ENCODE peak calls at places on chromosomes 5 and 9, in nine cellular contexts. One of them, this sample, is unnamed.

GRCh38 chr9:21096172-21096900 is 18.6 kb upstream of the IFNB1 start:
- DNase-seq in fibroblast of lung: peak
- DNase-seq in adrenal gland: no peak
- DNase-seq in glutamatergic neuron: no peak
- DNase-seq in WERI-Rb-1: no peak
- DNase-seq in AG04449: peak
- DNase-seq in WTC11: no peak
- DNase-seq in keratinocyte: peak
- DNase-seq in heart left ventricle: no peak
- DNase-seq in this sample: peak

GRCh38 chr5:54624671-54625583 is 107.4 kb downstream of the SNX18 start:
- DNase-seq in AG04449: peak
- DNase-seq in glutamatergic neuron: no peak
- DNase-seq in adrenal gland: no peak
- DNase-seq in keratinocyte: no peak
- DNase-seq in fibroblast of lung: no peak
- DNase-seq in WTC11: no peak
- DNase-seq in WERI-Rb-1: no peak
- DNase-seq in heart left ventricle: no peak
- DNase-seq in this sample: no peak

GRCh38 chr9:108673386-108673785 is 182.4 kb downstream of the ACTL7B start:
- DNase-seq in heart left ventricle: no peak
- DNase-seq in WERI-Rb-1: no peak
- DNase-seq in glutamatergic neuron: no peak
- DNase-seq in AG04449: no peak
- DNase-seq in fibroblast of lung: peak
- DNase-seq in WTC11: no peak
- DNase-seq in adrenal gland: no peak
- DNase-seq in keratinocyte: no peak
- DNase-seq in this sample: no peak

GRCh38 chr9:81083821-81084512 is 605.4 kb downstream of the TLE1 start:
- DNase-seq in AG04449: peak
- DNase-seq in adrenal gland: no peak
- DNase-seq in fibroblast of lung: peak
- DNase-seq in heart left ventricle: no peak
- DNase-seq in glutamatergic neuron: no peak
- DNase-seq in WERI-Rb-1: no peak
- DNase-seq in WTC11: no peak
- DNase-seq in keratinocyte: no peak
- DNase-seq in this sample: peak

GRCh38 chr5:106311230-106311629 is 1359.5 kb downstream of the EFNA5 start:
- DNase-seq in adrenal gland: no peak
- DNase-seq in heart left ventricle: no peak
- DNase-seq in fibroblast of lung: peak
- DNase-seq in WTC11: no peak
- DNase-seq in WERI-Rb-1: no peak
- DNase-seq in keratinocyte: no peak
- DNase-seq in AG04449: no peak
- DNase-seq in glutamatergic neuron: no peak
- DNase-seq in this sample: no peak

GRCh38 chr5:132751444-132751843 is 4.2 kb downstream of the CCNI2 start:
- DNase-seq in heart left ventricle: peak
- DNase-seq in fibroblast of lung: no peak
- DNase-seq in WERI-Rb-1: no peak
- DNase-seq in WTC11: no peak
- DNase-seq in AG04449: no peak
- DNase-seq in keratinocyte: no peak
- DNase-seq in adrenal gland: peak
- DNase-seq in glutamatergic neuron: no peak
- DNase-seq in this sample: no peak

GRCh38 chr5:98111686-98112085 is 661.8 kb upstream of the RGMB start:
- DNase-seq in keratinocyte: no peak
- DNase-seq in WTC11: no peak
- DNase-seq in glutamatergic neuron: no peak
- DNase-seq in AG04449: no peak
- DNase-seq in heart left ventricle: no peak
- DNase-seq in fibroblast of lung: no peak
- DNase-seq in WERI-Rb-1: no peak
- DNase-seq in adrenal gland: no peak
- DNase-seq in this sample: peak

GRCh38 chr5:139698461-139699146 is 50.5 kb downstream of the CXXC5 start:
- DNase-seq in heart left ventricle: peak
- DNase-seq in keratinocyte: no peak
- DNase-seq in AG04449: peak
- DNase-seq in WTC11: peak
- DNase-seq in glutamatergic neuron: peak
- DNase-seq in fibroblast of lung: peak
- DNase-seq in WERI-Rb-1: no peak
- DNase-seq in adrenal gland: peak
- DNase-seq in this sample: peak

GRCh38 chr9:99368341-99369326 is 146.6 kb downstream of the SEC61B start:
- DNase-seq in AG04449: peak
- DNase-seq in heart left ventricle: peak
- DNase-seq in fibroblast of lung: peak
- DNase-seq in glutamatergic neuron: no peak
- DNase-seq in keratinocyte: no peak
- DNase-seq in adrenal gland: peak
- DNase-seq in WTC11: no peak
- DNase-seq in WERI-Rb-1: peak
- DNase-seq in this sample: peak

GRCh38 chr5:177142029-177142681 is 8.6 kb downstream of the NSD1 start:
- DNase-seq in keratinocyte: no peak
- DNase-seq in AG04449: no peak
- DNase-seq in adrenal gland: no peak
- DNase-seq in WTC11: no peak
- DNase-seq in heart left ventricle: no peak
- DNase-seq in glutamatergic neuron: no peak
- DNase-seq in fibroblast of lung: no peak
- DNase-seq in WERI-Rb-1: no peak
- DNase-seq in this sample: no peak

GRCh38 chr9:113885183-113886002 is 9.3 kb downstream of the ZNF618 start:
- DNase-seq in WERI-Rb-1: no peak
- DNase-seq in AG04449: no peak
- DNase-seq in WTC11: no peak
- DNase-seq in heart left ventricle: no peak
- DNase-seq in adrenal gland: no peak
- DNase-seq in keratinocyte: no peak
- DNase-seq in glutamatergic neuron: no peak
- DNase-seq in fibroblast of lung: no peak
- DNase-seq in this sample: no peak

GRCh38 chr9:18393340-18394130 is 80.4 kb upstream of the ADAMTSL1 start:
- DNase-seq in WERI-Rb-1: no peak
- DNase-seq in adrenal gland: peak
- DNase-seq in glutamatergic neuron: no peak
- DNase-seq in heart left ventricle: peak
- DNase-seq in fibroblast of lung: peak
- DNase-seq in AG04449: peak
- DNase-seq in keratinocyte: peak
- DNase-seq in WTC11: no peak
- DNase-seq in this sample: peak

GRCh38 chr9:706606-707451 is 134.7 kb upstream of the DMRT1 start:
- DNase-seq in glutamatergic neuron: peak
- DNase-seq in AG04449: no peak
- DNase-seq in heart left ventricle: peak
- DNase-seq in WTC11: peak
- DNase-seq in keratinocyte: no peak
- DNase-seq in adrenal gland: peak
- DNase-seq in fibroblast of lung: peak
- DNase-seq in WERI-Rb-1: no peak
- DNase-seq in this sample: peak

GRCh38 chr9:84513981-84514380 is 155.5 kb upstream of the NTRK2 start:
- DNase-seq in WTC11: no peak
- DNase-seq in adrenal gland: no peak
- DNase-seq in heart left ventricle: no peak
- DNase-seq in AG04449: no peak
- DNase-seq in glutamatergic neuron: no peak
- DNase-seq in WERI-Rb-1: no peak
- DNase-seq in fibroblast of lung: no peak
- DNase-seq in keratinocyte: no peak
- DNase-seq in this sample: no peak

GRCh38 chr5:133052317-133053175 is 733 bp downstream of the HSPA4 start:
- DNase-seq in AG04449: no peak
- DNase-seq in keratinocyte: no peak
- DNase-seq in WERI-Rb-1: peak
- DNase-seq in glutamatergic neuron: peak
- DNase-seq in adrenal gland: peak
- DNase-seq in heart left ventricle: peak
- DNase-seq in WTC11: peak
- DNase-seq in fibroblast of lung: peak
- DNase-seq in this sample: peak

DNA sequence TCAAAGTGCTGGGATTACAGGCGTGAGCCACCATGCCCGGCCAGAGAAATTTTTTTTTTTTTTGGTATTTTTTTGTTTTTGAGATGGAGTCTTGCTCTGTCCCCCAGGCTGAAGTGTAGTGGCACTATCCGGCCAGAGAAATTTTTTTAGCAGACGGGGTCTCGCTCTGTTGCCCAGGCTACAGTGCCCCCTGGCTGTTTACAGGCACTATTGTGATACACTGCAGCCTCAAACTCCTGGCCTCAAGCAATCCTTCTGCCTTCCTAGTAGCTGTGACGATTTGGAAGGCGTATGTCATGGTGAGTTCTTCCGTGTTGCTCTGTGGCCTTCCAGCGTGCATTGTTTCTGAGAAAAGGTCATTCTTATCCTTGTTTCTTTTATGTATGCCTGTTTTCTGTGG is 47.5 kb downstream of the CNOT6 start:
- DNase-seq in keratinocyte: no peak
- DNase-seq in fibroblast of lung: no peak
- DNase-seq in AG04449: no peak
- DNase-seq in WTC11: no peak
- DNase-seq in glutamatergic neuron: peak
- DNase-seq in adrenal gland: no peak
- DNase-seq in WERI-Rb-1: no peak
- DNase-seq in heart left ventricle: no peak
- DNase-seq in this sample: no peak
- TF ChIP-seq CTCF in keratinocyte: no peak
- TF ChIP-seq CTCF in fibroblast of lung: no peak
- TF ChIP-seq CTCF in AG04449: no peak
- TF ChIP-seq CTCF in WTC11: no peak
- TF ChIP-seq CTCF in glutamatergic neuron: peak
- TF ChIP-seq CTCF in adrenal gland: no peak
- TF ChIP-seq CTCF in WERI-Rb-1: no peak
- TF ChIP-seq CTCF in heart left ventricle: no peak
- TF ChIP-seq CTCF in this sample: peak

GRCh38 chr5:42908509-42909488 is 97.1 kb upstream of the SELENOP start:
- DNase-seq in adrenal gland: peak
- DNase-seq in keratinocyte: peak
- DNase-seq in WERI-Rb-1: peak
- DNase-seq in WTC11: peak
- DNase-seq in fibroblast of lung: peak
- DNase-seq in glutamatergic neuron: peak
- DNase-seq in AG04449: peak
- DNase-seq in heart left ventricle: peak
- DNase-seq in this sample: peak
- TF ChIP-seq CTCF in adrenal gland: peak
- TF ChIP-seq CTCF in keratinocyte: peak
- TF ChIP-seq CTCF in WERI-Rb-1: peak
- TF ChIP-seq CTCF in WTC11: peak
- TF ChIP-seq CTCF in fibroblast of lung: peak
- TF ChIP-seq CTCF in glutamatergic neuron: peak
- TF ChIP-seq CTCF in AG04449: peak
- TF ChIP-seq CTCF in heart left ventricle: peak
- TF ChIP-seq CTCF in this sample: peak

GRCh38 chr9:136665111-136665703 is 2.5 kb downstream of the EGFL7 start:
- DNase-seq in glutamatergic neuron: no peak
- DNase-seq in AG04449: no peak
- DNase-seq in WTC11: peak
- DNase-seq in heart left ventricle: no peak
- DNase-seq in fibroblast of lung: peak
- DNase-seq in keratinocyte: no peak
- DNase-seq in adrenal gland: no peak
- DNase-seq in WERI-Rb-1: peak
- DNase-seq in this sample: no peak

GRCh38 chr9:136667217-136667939 is 4.7 kb downstream of the EGFL7 start:
- DNase-seq in keratinocyte: no peak
- DNase-seq in fibroblast of lung: no peak
- DNase-seq in heart left ventricle: no peak
- DNase-seq in WERI-Rb-1: no peak
- DNase-seq in glutamatergic neuron: no peak
- DNase-seq in adrenal gland: no peak
- DNase-seq in AG04449: no peak
- DNase-seq in WTC11: no peak
- DNase-seq in this sample: no peak

GRCh38 chr9:136664799-136665082 is 2.0 kb downstream of the EGFL7 start:
- DNase-seq in WTC11: no peak
- DNase-seq in glutamatergic neuron: no peak
- DNase-seq in adrenal gland: no peak
- DNase-seq in heart left ventricle: no peak
- DNase-seq in keratinocyte: no peak
- DNase-seq in fibroblast of lung: no peak
- DNase-seq in AG04449: no peak
- DNase-seq in WERI-Rb-1: no peak
- DNase-seq in this sample: no peak

GRCh38 chr9:136666364-136667216 is 3.9 kb downstream of the EGFL7 start:
- DNase-seq in adrenal gland: no peak
- DNase-seq in fibroblast of lung: no peak
- DNase-seq in AG04449: no peak
- DNase-seq in WERI-Rb-1: no peak
- DNase-seq in glutamatergic neuron: no peak
- DNase-seq in WTC11: no peak
- DNase-seq in heart left ventricle: no peak
- DNase-seq in keratinocyte: no peak
- DNase-seq in this sample: no peak

DNA sequence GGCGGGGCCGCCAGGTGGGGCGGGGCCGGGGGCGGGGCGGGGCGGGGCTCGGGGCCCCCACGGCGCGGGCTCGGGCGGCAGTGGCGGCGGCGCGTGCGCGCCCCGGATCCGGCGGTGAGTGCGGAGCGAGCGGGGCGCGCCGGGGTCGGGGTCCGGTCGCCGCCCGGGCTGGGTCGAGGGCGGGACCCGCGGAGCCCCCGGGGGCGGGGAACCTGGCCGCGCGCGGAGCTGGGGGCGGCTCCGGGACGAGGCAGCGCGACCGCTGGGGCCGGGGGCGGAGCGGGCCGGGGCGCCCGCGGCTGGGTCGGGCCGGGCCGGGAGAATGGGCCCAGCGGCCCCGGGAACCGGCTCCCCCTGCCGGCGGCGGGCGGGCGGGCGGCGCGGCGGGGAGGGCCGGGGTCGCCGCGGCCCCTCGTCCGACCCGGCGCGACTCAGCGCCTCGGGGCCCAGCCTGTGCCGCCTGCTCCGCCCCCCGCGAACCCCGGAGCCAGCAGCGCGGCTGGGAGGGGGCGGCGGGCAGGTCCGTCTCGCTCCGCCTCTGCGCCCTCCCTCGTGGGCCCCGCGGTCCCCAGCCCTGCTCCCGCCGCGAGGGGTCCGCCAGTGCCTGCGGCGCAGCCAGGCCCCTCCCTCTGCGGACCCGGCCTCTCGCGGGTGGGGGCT is 3.1 kb downstream of the EGFL7 start:
- DNase-seq in heart left ventricle: no peak
- DNase-seq in glutamatergic neuron: no peak
- DNase-seq in fibroblast of lung: no peak
- DNase-seq in WTC11: peak
- DNase-seq in AG04449: no peak
- DNase-seq in WERI-Rb-1: no peak
- DNase-seq in adrenal gland: no peak
- DNase-seq in keratinocyte: no peak
- DNase-seq in this sample: no peak
- TF ChIP-seq CTCF in heart left ventricle: peak
- TF ChIP-seq CTCF in glutamatergic neuron: no peak
- TF ChIP-seq CTCF in fibroblast of lung: no peak
- TF ChIP-seq CTCF in WTC11: no peak
- TF ChIP-seq CTCF in AG04449: no peak
- TF ChIP-seq CTCF in WERI-Rb-1: no peak
- TF ChIP-seq CTCF in adrenal gland: no peak
- TF ChIP-seq CTCF in keratinocyte: no peak
- TF ChIP-seq CTCF in this sample: no peak

GRCh38 chr5:7850533-7851239 is at the start of gene CFAP90:
- DNase-seq in WERI-Rb-1: peak
- DNase-seq in heart left ventricle: peak
- DNase-seq in adrenal gland: peak
- DNase-seq in AG04449: no peak
- DNase-seq in fibroblast of lung: peak
- DNase-seq in WTC11: peak
- DNase-seq in keratinocyte: no peak
- DNase-seq in glutamatergic neuron: peak
- DNase-seq in this sample: no peak
- TF ChIP-seq CTCF in WERI-Rb-1: peak
- TF ChIP-seq CTCF in heart left ventricle: no peak
- TF ChIP-seq CTCF in adrenal gland: no peak
- TF ChIP-seq CTCF in AG04449: peak
- TF ChIP-seq CTCF in fibroblast of lung: peak
- TF ChIP-seq CTCF in WTC11: no peak
- TF ChIP-seq CTCF in keratinocyte: no peak
- TF ChIP-seq CTCF in glutamatergic neuron: peak
- TF ChIP-seq CTCF in this sample: no peak

This sample was measured in HFFc6.